ENCODE peak calls at places on chromosomes 11 and 22, in nine cellular contexts. M is PC-3, W is cardiac muscle cell, U is right lobe of liver, T is upper lobe of right lung, F is mammary epithelial cell, H is thoracic aorta, O is pancreas, Y is fibroblast of lung. B is an unnamed sample. For H3K4me1 and H3K9me3, the result is how much of the 10 kb centered on the place peaks cover.

GRCh38 chr22:36286096-36286957 is 33.4 kb downstream of the APOL1 start:
- DNase-seq in F (peak), T (peak), O (peak), Y (peak), U (peak), M (peak), W (peak), H (peak), B (peak)

GRCh38 chr11:43197357-43197756 is 114.4 kb upstream of the API5 start:
- DNase-seq in O (no peak), U (no peak), M (peak), F (no peak), Y (no peak), H (no peak), T (no peak), W (no peak), B (no peak)

GRCh38 chr11:13664351-13664750 is 4.1 kb upstream of the FAR1 start:
- DNase-seq in U (no peak), O (no peak), T (no peak), F (peak), H (no peak), W (no peak), M (no peak), Y (no peak), B (no peak)

GRCh38 chr11:3154001-3154599 is 11.0 kb downstream of the OSBPL5 start:
- DNase-seq in Y (no peak), W (no peak), O (peak), M (no peak), T (peak), F (no peak), U (no peak), H (no peak), B (peak)

GRCh38 chr22:29071261-29072045 is 1.4 kb upstream of the KREMEN1 start:
- DNase-seq in M (peak), T (peak), U (peak), O (peak), H (no peak), W (peak), F (peak), Y (peak), B (peak)

GRCh38 chr11:74694136-74694535 is 37.1 kb downstream of the CHRDL2 start:
- DNase-seq in W (no peak), F (no peak), Y (no peak), T (no peak), U (no peak), M (no peak), O (no peak), H (no peak), B (no peak)

GRCh38 chr11:32188785-32189184 is 97.9 kb downstream of the RCN1 start:
- DNase-seq in W (no peak), Y (no peak), T (no peak), H (no peak), F (no peak), U (no peak), O (no peak), M (no peak), B (no peak)

GRCh38 chr22:46878549-46878948 is 116.1 kb downstream of the TBC1D22A start:
- DNase-seq in F (no peak), O (no peak), W (peak), T (no peak), U (no peak), M (no peak), Y (no peak), H (no peak), B (peak)

GRCh38 chr11:74278721-74279148 is 32.7 kb downstream of the P4HA3 start:
- DNase-seq in M (peak), W (peak), Y (peak), F (peak), U (no peak), H (peak), O (no peak), T (no peak), B (peak)

GRCh38 chr22:46528121-46528610 is 9.3 kb downstream of the CELSR1 start:
- DNase-seq in W (peak), H (no peak), M (peak), T (no peak), F (peak), O (no peak), U (no peak), Y (peak), B (no peak)

GRCh38 chr11:115298613-115299012 is 205.6 kb downstream of the CADM1 start:
- DNase-seq in H (no peak), W (no peak), Y (no peak), O (no peak), T (no peak), U (no peak), M (no peak), F (no peak), B (no peak)

GRCh38 chr22:46150615-46151423 is 493 bp downstream of the PPARA start:
- DNase-seq in Y (no peak), H (no peak), F (peak), W (peak), O (no peak), U (peak), T (peak), M (no peak), B (peak)

GRCh38 chr11:19756675-19757475 is 44.2 kb downstream of the NAV2 start:
- DNase-seq in H (peak), Y (no peak), T (no peak), F (no peak), M (no peak), W (peak), O (no peak), U (no peak), B (peak)

GRCh38 chr11:27385245-27385644 is 22.2 kb upstream of the CCDC34 start:
- DNase-seq in T (no peak), Y (peak), F (peak), H (peak), W (peak), U (no peak), M (no peak), O (no peak), B (no peak)

GRCh38 chr11:3170756-3171670 is 5.9 kb upstream of the OSBPL5 start:
- DNase-seq in U (no peak), F (no peak), O (no peak), T (peak), Y (no peak), W (no peak), M (no peak), H (no peak), B (no peak)

GRCh38 chr11:110184974-110185597 is 91.9 kb downstream of the ZC3H12C start:
- DNase-seq in T (no peak), W (peak), Y (peak), F (peak), M (peak), U (no peak), O (peak), H (no peak), B (no peak)

GRCh38 chr11:1059759-1060158 is 14.9 kb upstream of the MUC2 start:
- DNase-seq in T (peak), Y (no peak), O (no peak), H (no peak), W (no peak), U (no peak), F (no peak), M (no peak), B (no peak)

GRCh38 chr11:70242885-70243284 is 27.6 kb upstream of the PPFIA1 start:
- DNase-seq in H (no peak), O (no peak), U (no peak), T (no peak), W (no peak), Y (no peak), M (no peak), F (no peak), B (no peak)

GRCh38 chr11:45652781-45653180 is 12.6 kb downstream of the CHST1 start:
- DNase-seq in M (peak), U (no peak), H (no peak), W (peak), T (peak), O (no peak), Y (peak), F (peak), B (no peak)

GRCh38 chr11:12841946-12842630 is 167.0 kb upstream of the RASSF10 start:
- DNase-seq in M (peak), Y (peak), H (no peak), O (no peak), W (peak), T (no peak), U (no peak), F (peak), B (no peak)

GRCh38 chr11:46348986-46349401 is 1.7 kb downstream of the DGKZ start:
- DNase-seq in O (no peak), M (no peak), H (no peak), W (no peak), U (no peak), F (no peak), T (no peak), Y (no peak), B (no peak)

GRCh38 chr22:41915035-41915782 is at the start of gene SHISA8:
- DNase-seq in H (no peak), T (peak), M (peak), F (peak), O (peak), W (peak), U (peak), Y (no peak), B (peak)

GRCh38 chr22:17942721-17943120 is 81.6 kb downstream of the MICAL3 start:
- DNase-seq in U (no peak), O (no peak), M (no peak), H (no peak), W (no peak), Y (no peak), F (no peak), T (no peak), B (no peak)

GRCh38 chr22:17941501-17942406 is 82.6 kb downstream of the MICAL3 start:
- DNase-seq in O (no peak), Y (no peak), H (no peak), W (no peak), M (no peak), U (no peak), T (no peak), F (no peak), B (no peak)

GRCh38 chr22:17945156-17945850 is 79.1 kb downstream of the MICAL3 start:
- DNase-seq in O (no peak), H (no peak), F (no peak), Y (no peak), U (no peak), M (no peak), T (no peak), W (no peak), B (no peak)

GRCh38 chr22:17944205-17944725 is 80.1 kb downstream of the MICAL3 start:
- DNase-seq in T (no peak), M (no peak), O (no peak), W (no peak), Y (no peak), F (no peak), U (no peak), H (no peak), B (no peak)

DNA sequence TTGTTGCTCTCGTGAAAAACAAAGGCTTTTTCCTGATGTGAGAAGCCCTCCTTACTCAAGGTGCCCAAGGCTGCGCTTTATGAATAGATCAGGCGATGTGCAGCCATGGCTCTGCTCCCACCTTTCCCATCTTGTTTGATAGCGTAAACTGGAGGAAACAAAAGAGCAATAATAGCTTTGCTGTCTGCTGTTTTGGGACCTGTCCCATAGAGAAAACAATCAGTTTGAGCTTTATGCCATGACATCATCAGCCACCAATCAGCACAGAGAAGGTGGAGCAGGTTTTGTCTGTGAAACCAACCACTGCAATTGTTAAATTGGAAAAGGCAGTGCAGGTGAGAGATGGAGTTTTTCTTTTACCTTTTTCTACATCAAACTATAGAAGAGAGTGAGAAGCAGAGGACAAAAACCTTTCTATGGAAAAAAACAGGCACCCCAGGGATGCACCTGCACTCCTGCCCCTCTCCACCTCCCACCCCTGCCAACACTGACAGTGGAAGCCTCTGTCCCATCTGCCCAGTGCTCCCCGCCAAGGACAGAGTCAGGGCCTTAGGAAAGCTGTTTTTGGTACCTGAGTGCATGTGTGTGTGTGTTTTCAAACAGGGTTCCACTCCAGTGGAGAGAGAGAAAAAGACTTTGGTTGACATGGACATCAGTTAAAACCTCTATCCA is 80.7 kb downstream of the MICAL3 start:
- DNase-seq in F (no peak), H (no peak), M (no peak), O (no peak), Y (no peak), T (no peak), U (no peak), W (no peak), B (no peak)
- H3K4me1 ChIP-seq in F (under half), H (under half), M (under half), O (under half), Y (under half), T (under half), U (under half), W (half or more), B (under half)

DNA sequence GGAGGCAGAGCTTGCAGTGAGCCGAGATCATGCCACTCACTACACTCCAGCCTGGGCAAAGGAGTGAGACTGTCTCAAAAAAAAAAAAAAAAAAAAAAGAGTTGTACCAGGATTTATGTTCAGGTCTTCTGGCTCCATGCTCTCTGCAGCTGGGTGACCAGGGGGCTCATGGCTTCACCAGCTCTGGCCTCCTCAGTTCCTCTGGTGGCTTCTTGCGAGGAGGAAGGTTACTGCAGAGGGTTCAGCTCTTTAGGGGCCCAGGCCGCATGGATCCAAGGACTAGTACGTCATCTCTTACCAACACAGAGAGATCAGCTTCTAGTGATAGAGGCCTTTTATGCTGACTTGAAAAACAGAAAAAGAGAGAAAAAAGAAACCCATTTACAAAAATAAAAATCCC is 13.5 kb downstream of the ZBTB16 start:
- DNase-seq in Y (no peak), H (no peak), U (no peak), F (no peak), T (peak), W (no peak), O (no peak), M (no peak), B (no peak)
- H3K9me3 ChIP-seq in Y (under half), H (under half), U (under half), F (under half), T (under half), W (under half), O (under half), M (under half), B (under half)

DNA sequence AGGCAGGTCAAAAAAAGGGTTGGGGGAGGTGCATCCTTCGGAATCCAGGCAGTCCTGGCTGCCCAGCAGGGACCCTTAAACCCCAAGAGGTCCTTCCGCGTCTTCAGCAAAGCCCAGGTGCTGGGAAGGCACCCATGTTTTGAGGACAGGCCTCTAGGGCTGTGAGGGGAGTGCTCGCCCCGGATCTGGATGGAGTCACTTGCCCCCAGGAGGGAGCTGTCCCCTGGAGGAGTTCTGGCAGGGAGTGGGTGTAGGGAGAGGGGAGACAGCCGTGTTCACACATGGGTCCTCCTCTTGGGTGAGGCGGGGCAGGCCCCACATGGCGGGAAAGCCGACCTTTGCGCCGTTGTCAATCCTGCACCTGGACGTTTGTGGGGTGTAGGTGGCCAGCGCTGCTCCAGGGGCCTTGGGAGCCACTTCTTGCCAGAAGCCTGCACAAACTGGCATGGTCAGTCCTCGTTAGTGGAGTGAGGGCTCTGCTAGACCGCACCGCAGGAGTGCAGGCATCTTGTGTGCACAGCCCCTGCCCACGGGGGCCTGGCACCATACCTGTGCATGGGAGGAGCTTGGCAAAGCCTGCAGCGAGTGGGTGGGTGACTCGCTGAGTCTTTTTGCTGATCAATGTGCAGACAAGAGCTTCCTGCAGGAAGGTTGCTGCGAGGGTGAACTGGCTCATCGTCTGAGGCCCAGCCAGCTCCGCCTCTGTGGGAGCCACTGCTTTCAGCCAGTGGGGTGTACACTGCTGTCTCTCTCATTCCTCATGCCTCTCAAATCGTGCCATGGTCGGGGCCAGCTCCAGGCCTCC is 16.0 kb downstream of the PPIL2 start:
- DNase-seq in H (no peak), U (no peak), Y (no peak), F (no peak), T (no peak), M (peak), W (no peak), O (no peak), B (no peak)
- H3K27ac ChIP-seq in H (no peak), U (no peak), Y (no peak), F (no peak), T (no peak), M (no peak), W (no peak), O (peak), B (no peak)

DNA sequence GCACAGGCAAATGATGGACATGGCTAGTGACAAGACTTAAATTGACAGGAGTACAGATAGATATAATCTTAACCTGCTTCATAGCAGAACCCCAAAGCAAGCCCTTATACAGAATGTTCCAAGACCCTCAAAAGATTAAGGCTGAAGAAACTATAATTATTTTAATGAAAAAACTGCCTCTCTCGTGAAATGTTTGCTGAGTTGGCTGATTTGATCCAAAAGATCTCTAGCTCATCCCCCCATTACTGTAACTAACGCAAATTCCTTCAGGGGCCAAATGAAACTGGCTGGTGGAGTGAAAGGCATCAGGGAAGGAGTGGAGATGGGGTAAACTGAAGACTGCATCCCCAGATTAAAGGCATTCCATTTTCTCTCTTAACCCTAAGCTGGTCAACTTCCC is 19.3 kb downstream of the ALG9 start:
- DNase-seq in W (no peak), T (no peak), Y (no peak), U (no peak), M (no peak), F (no peak), O (no peak), H (no peak), B (no peak)
- H3K4me1 ChIP-seq in W (under half), T (under half), Y (under half), U (under half), M (under half), F (under half), O (under half), H (under half), B (under half)

GRCh38 chr11:122099345-122100045 is 16.5 kb downstream of the BLID start:
- DNase-seq in U (no peak), W (peak), O (no peak), H (no peak), F (peak), Y (peak), T (no peak), M (no peak), B (no peak)
- H3K9me3 ChIP-seq in U (under half), W (under half), O (under half), H (under half), F (under half), Y (under half), T (under half), M (under half), B (under half)

GRCh38 chr22:21679383-21679782 is 13.6 kb downstream of the PPIL2 start:
- DNase-seq in W (no peak), T (no peak), H (no peak), O (no peak), F (no peak), M (no peak), Y (no peak), U (no peak), B (no peak)
- H3K27ac ChIP-seq in W (no peak), T (no peak), H (no peak), O (no peak), F (no peak), M (no peak), Y (no peak), U (no peak), B (no peak)

GRCh38 chr11:65917434-65918210 is 1.2 kb downstream of the C11orf68 start:
- DNase-seq in M (peak), T (peak), F (no peak), U (no peak), W (no peak), Y (no peak), H (no peak), O (peak), B (peak)

GRCh38 chr11:65915101-65915820 is 3.6 kb downstream of the C11orf68 start:
- DNase-seq in W (no peak), U (no peak), T (no peak), F (no peak), H (no peak), M (no peak), Y (peak), O (no peak), B (no peak)

GRCh38 chr11:65916391-65916790 is 2.5 kb downstream of the C11orf68 start:
- DNase-seq in Y (no peak), F (no peak), U (no peak), O (no peak), T (no peak), H (no peak), M (no peak), W (no peak), B (peak)

GRCh38 chr11:65917077-65917433 is 1.8 kb downstream of the C11orf68 start:
- DNase-seq in M (peak), H (no peak), Y (no peak), U (no peak), F (no peak), T (no peak), O (no peak), W (no peak), B (no peak)

DNA sequence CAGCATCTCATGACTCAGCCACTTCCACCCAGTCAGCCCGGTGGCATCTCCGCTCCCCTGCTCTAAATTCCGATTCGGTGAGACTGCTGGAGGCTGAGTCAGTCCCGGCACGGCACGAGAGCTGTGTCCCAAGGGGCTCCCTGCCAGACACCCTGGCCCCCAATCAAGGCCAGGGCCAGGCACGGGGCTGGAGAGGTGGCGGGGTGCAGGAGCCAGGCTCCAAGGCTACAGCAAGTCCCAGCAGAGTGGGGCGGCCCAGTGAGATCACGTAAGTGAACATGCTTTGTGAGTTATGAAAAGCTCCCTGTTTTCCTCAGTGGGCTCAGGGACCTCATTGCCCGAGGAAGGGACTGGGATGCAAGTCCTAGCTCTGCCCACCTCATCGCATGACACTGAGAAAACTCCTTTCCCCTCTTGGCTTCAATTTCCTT is 3.0 kb downstream of the C11orf68 start:
- DNase-seq in U (peak), H (peak), W (peak), O (peak), F (peak), M (peak), T (peak), Y (peak), B (peak)
- H3K4me1 ChIP-seq in U (under half), H (under half), W (under half), O (under half), F (half or more), M (half or more), T (half or more), Y (half or more), B (under half)

GRCh38 chr11:133778161-133778560 is 67.2 kb downstream of the SPATA19 start:
- DNase-seq in F (no peak), M (no peak), Y (no peak), H (no peak), O (no peak), W (no peak), U (no peak), T (no peak), B (no peak)
- H3K9me3 ChIP-seq in F (under half), M (under half), Y (under half), H (under half), O (under half), W (under half), U (under half), T (under half), B (under half)

B was measured in right cardiac atrium.